ENCODE peak calls at places on chromosomes 5 and 9, in four cellular contexts. One of them, this sample, is unnamed.
A peak's percentile ranks its signal among the peaks of the same experiment; 100 is the strongest.

GRCh38 chr5:80206282-80206681 is 49.6 kb downstream of the SERINC5 start:
- DNase-seq in GM23338: no peak
- DNase-seq in kidney epithelial cell: no peak
- DNase-seq in brain microvascular endothelial cell: peak; percentile 81
- DNase-seq in this sample: peak; percentile 37

GRCh38 chr9:118336167-118336951 is 632.2 kb downstream of the TLR4 start:
- DNase-seq in GM23338: no peak
- DNase-seq in brain microvascular endothelial cell: no peak
- DNase-seq in kidney epithelial cell: no peak
- DNase-seq in this sample: no peak

GRCh38 chr9:114910541-114910940 is 19.9 kb downstream of the TNFSF8 start:
- DNase-seq in kidney epithelial cell: no peak
- DNase-seq in GM23338: no peak
- DNase-seq in brain microvascular endothelial cell: no peak
- DNase-seq in this sample: no peak

GRCh38 chr5:179699640-179700298 is 1.0 kb downstream of the CANX start:
- DNase-seq in kidney epithelial cell: no peak
- DNase-seq in GM23338: peak; percentile 17
- DNase-seq in brain microvascular endothelial cell: peak; percentile 28
- DNase-seq in this sample: no peak

GRCh38 chr9:135073081-135073740 is 14.3 kb upstream of the OLFM1 start:
- DNase-seq in brain microvascular endothelial cell: no peak
- DNase-seq in kidney epithelial cell: no peak
- DNase-seq in GM23338: no peak
- DNase-seq in this sample: no peak

GRCh38 chr9:85038824-85039540 is 369.5 kb downstream of the NTRK2 start:
- DNase-seq in kidney epithelial cell: no peak
- DNase-seq in brain microvascular endothelial cell: no peak
- DNase-seq in GM23338: no peak
- DNase-seq in this sample: no peak

GRCh38 chr9:115845648-115846312 is 307.8 kb upstream of the PAPPA start:
- DNase-seq in GM23338: no peak
- DNase-seq in kidney epithelial cell: peak; percentile 19
- DNase-seq in brain microvascular endothelial cell: peak; percentile 62
- DNase-seq in this sample: peak; percentile 18

GRCh38 chr5:6408627-6409446 is 30.5 kb upstream of the MED10 start:
- DNase-seq in brain microvascular endothelial cell: no peak
- DNase-seq in kidney epithelial cell: no peak
- DNase-seq in GM23338: no peak
- DNase-seq in this sample: no peak

GRCh38 chr5:106525438-106525837 is 1145.3 kb downstream of the EFNA5 start:
- DNase-seq in GM23338: no peak
- DNase-seq in brain microvascular endothelial cell: no peak
- DNase-seq in kidney epithelial cell: no peak
- DNase-seq in this sample: no peak

GRCh38 chr9:37840560-37841194 is 40.1 kb downstream of the DCAF10 start:
- DNase-seq in brain microvascular endothelial cell: peak; percentile 82
- DNase-seq in kidney epithelial cell: peak; percentile 53
- DNase-seq in GM23338: no peak
- DNase-seq in this sample: peak; percentile 30

GRCh38 chr9:89425921-89426388 is 72.0 kb downstream of the SEMA4D start:
- DNase-seq in brain microvascular endothelial cell: no peak
- DNase-seq in kidney epithelial cell: no peak
- DNase-seq in GM23338: no peak
- DNase-seq in this sample: no peak

GRCh38 chr9:137607141-137607857 is 1.8 kb downstream of the ARRDC1 start:
- DNase-seq in brain microvascular endothelial cell: no peak
- DNase-seq in GM23338: no peak
- DNase-seq in kidney epithelial cell: no peak
- DNase-seq in this sample: no peak

GRCh38 chr9:138115506-138115905 is 237.9 kb downstream of the CACNA1B start:
- DNase-seq in GM23338: no peak
- DNase-seq in kidney epithelial cell: no peak
- DNase-seq in brain microvascular endothelial cell: no peak
- DNase-seq in this sample: no peak

GRCh38 chr5:55160493-55161209 is 680 bp downstream of the GPX8 start:
- DNase-seq in kidney epithelial cell: peak; percentile 82
- DNase-seq in GM23338: peak; percentile 70
- DNase-seq in brain microvascular endothelial cell: peak; percentile 94
- DNase-seq in this sample: peak; percentile 83

GRCh38 chr9:128550770-128551651 is 1.4 kb upstream of the SPTAN1 start:
- DNase-seq in GM23338: peak; percentile 49
- DNase-seq in brain microvascular endothelial cell: no peak
- DNase-seq in kidney epithelial cell: no peak
- DNase-seq in this sample: no peak

GRCh38 chr5:64384761-64385160 is 121.1 kb upstream of the RGS7BP start:
- DNase-seq in GM23338: peak; percentile 50
- DNase-seq in brain microvascular endothelial cell: peak; percentile 60
- DNase-seq in kidney epithelial cell: peak; percentile 7
- DNase-seq in this sample: no peak

GRCh38 chr5:123367739-123368138 is 55.5 kb downstream of the CEP120 start:
- DNase-seq in brain microvascular endothelial cell: no peak
- DNase-seq in kidney epithelial cell: no peak
- DNase-seq in GM23338: peak; percentile 39
- DNase-seq in this sample: no peak

GRCh38 chr5:87243161-87243877 is 24.4 kb upstream of the RASA1 start:
- DNase-seq in kidney epithelial cell: peak; percentile 42
- DNase-seq in brain microvascular endothelial cell: peak; percentile 83
- DNase-seq in GM23338: no peak
- DNase-seq in this sample: peak; percentile 22

GRCh38 chr9:32968101-32969011 is 33.1 kb downstream of the APTX start:
- DNase-seq in kidney epithelial cell: no peak
- DNase-seq in GM23338: peak; percentile 75
- DNase-seq in brain microvascular endothelial cell: peak; percentile 58
- DNase-seq in this sample: no peak

GRCh38 chr9:87212563-87213154 is 265.4 kb upstream of the GAS1 start:
- DNase-seq in brain microvascular endothelial cell: no peak
- DNase-seq in kidney epithelial cell: peak; percentile 67
- DNase-seq in GM23338: peak; percentile 38
- DNase-seq in this sample: no peak

GRCh38 chr5:149954798-149955197 is 5.8 kb upstream of the SLC26A2 start:
- DNase-seq in kidney epithelial cell: no peak
- DNase-seq in brain microvascular endothelial cell: no peak
- DNase-seq in GM23338: no peak
- DNase-seq in this sample: no peak

GRCh38 chr5:32297181-32298055 is 15.3 kb downstream of the MTMR12 start:
- DNase-seq in kidney epithelial cell: no peak
- DNase-seq in GM23338: no peak
- DNase-seq in brain microvascular endothelial cell: no peak
- DNase-seq in this sample: no peak

GRCh38 chr9:112332674-112332976 is 794 bp downstream of the PTBP3 start:
- DNase-seq in kidney epithelial cell: no peak
- DNase-seq in GM23338: no peak
- DNase-seq in brain microvascular endothelial cell: peak; percentile 49
- DNase-seq in this sample: no peak

GRCh38 chr9:97596906-97597305 is 36.3 kb downstream of the TSTD2 start:
- DNase-seq in GM23338: no peak
- DNase-seq in brain microvascular endothelial cell: no peak
- DNase-seq in kidney epithelial cell: no peak
- DNase-seq in this sample: no peak

GRCh38 chr9:110767559-110768063 is 99.0 kb downstream of the MUSK start:
- DNase-seq in brain microvascular endothelial cell: peak; percentile 46
- DNase-seq in kidney epithelial cell: no peak
- DNase-seq in GM23338: no peak
- DNase-seq in this sample: no peak

GRCh38 chr9:92196909-92197308 is 81.7 kb upstream of the SPTLC1 start:
- DNase-seq in GM23338: no peak
- DNase-seq in kidney epithelial cell: peak; percentile 5
- DNase-seq in brain microvascular endothelial cell: peak; percentile 59
- DNase-seq in this sample: no peak

GRCh38 chr9:6816581-6816980 is 58.8 kb downstream of the KDM4C start:
- DNase-seq in brain microvascular endothelial cell: no peak
- DNase-seq in kidney epithelial cell: no peak
- DNase-seq in GM23338: no peak
- DNase-seq in this sample: no peak

GRCh38 chr5:173643964-173644363 is 27.5 kb upstream of the BOD1 start:
- DNase-seq in GM23338: peak; percentile 90
- DNase-seq in kidney epithelial cell: no peak
- DNase-seq in brain microvascular endothelial cell: no peak
- DNase-seq in this sample: no peak

GRCh38 chr9:86469476-86470087 is 115.4 kb upstream of the TUT7 start:
- DNase-seq in GM23338: no peak
- DNase-seq in kidney epithelial cell: no peak
- DNase-seq in brain microvascular endothelial cell: no peak
- DNase-seq in this sample: no peak

GRCh38 chr9:107624216-107624948 is 134.8 kb upstream of the KLF4 start:
- DNase-seq in kidney epithelial cell: no peak
- DNase-seq in GM23338: no peak
- DNase-seq in brain microvascular endothelial cell: no peak
- DNase-seq in this sample: no peak

DNA sequence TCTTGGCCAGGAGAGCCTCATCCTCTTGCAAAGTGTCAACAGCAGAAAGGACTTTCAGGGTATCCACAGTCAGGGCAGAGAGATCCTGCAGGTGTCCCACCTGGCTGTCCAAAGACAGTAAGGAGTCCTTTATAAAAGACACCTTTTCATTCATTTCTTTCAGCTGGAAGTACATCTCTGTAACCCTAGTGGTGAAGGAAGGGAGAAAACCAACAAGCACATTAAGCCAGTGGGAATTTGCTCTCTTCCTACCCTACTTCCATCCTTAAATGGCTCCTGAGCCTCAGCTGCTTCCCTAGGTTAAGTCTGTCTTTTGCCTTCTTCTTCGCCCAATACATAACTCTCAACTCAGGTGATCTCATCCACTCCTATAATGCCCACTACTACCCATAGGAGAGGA is 124.8 kb downstream of the TRPM6 start:
- DNase-seq in kidney epithelial cell: no peak
- DNase-seq in brain microvascular endothelial cell: no peak
- DNase-seq in GM23338: peak; percentile 41
- DNase-seq in this sample: no peak
- TF ChIP-seq CTCF in kidney epithelial cell: no peak
- TF ChIP-seq CTCF in brain microvascular endothelial cell: peak; percentile 25
- TF ChIP-seq CTCF in GM23338: peak; percentile 29
- TF ChIP-seq CTCF in this sample: no peak

GRCh38 chr9:95494416-95495371 is 22.1 kb downstream of the PTCH1 start:
- DNase-seq in brain microvascular endothelial cell: no peak
- DNase-seq in kidney epithelial cell: peak; percentile 73
- DNase-seq in GM23338: peak; percentile 70
- DNase-seq in this sample: no peak
- H3K4me3 ChIP-seq in brain microvascular endothelial cell: no peak overlapping the region
- H3K4me3 ChIP-seq in kidney epithelial cell: no peak overlapping the region
- H3K4me3 ChIP-seq in GM23338: no peak overlapping the region
- H3K4me3 ChIP-seq in this sample: no peak overlapping the region

DNA sequence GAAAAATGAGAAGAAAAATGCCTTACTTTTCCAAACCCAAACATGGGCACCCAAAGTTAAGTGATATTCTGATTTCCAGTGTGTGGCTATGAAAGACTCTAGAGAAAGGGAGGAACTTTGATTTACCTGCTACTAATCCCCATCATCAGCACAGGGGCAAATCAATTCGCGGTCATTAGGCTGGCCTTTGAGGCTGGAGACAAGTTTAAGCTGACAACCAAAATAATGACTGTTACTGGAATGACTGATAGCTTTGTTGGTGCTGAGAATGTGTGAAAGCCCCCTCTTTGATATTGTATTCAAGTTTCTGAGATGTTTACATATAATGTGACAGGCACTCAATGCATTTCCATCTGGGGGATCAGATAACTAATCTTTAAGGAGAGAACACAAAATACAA is 12.5 kb upstream of the INSYN2B start:
- DNase-seq in GM23338: no peak
- DNase-seq in kidney epithelial cell: no peak
- DNase-seq in brain microvascular endothelial cell: no peak
- DNase-seq in this sample: no peak
- H3K27me3 ChIP-seq in GM23338: no peaks in the 10 kb centered on the region
- H3K27me3 ChIP-seq in kidney epithelial cell: no peaks in the 10 kb centered on the region
- H3K27me3 ChIP-seq in brain microvascular endothelial cell: no peaks in the 10 kb centered on the region
- H3K27me3 ChIP-seq in this sample: no peaks in the 10 kb centered on the region

DNA sequence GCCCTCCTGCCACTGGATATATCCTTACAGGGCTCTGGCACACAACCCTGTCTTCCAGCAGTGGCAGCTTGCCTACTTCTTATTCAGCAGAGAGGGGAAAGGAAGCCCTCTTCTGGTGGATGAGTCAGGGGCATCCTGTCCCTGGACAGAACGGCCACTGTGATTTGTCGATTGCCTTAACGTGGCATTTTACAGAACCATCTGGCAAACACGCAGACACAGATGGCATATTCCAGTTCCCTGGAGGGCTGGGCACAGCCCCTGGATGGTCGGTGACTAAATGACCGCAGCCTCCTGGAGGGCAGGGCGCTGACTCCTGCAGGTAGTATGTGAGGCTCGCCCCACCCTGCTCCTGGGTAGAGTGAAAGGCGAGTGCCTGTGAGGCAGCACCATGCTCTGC is 62.1 kb downstream of the DCP2 start:
- DNase-seq in brain microvascular endothelial cell: no peak
- DNase-seq in GM23338: peak; percentile 24
- DNase-seq in kidney epithelial cell: no peak
- DNase-seq in this sample: no peak
- TF ChIP-seq CTCF in brain microvascular endothelial cell: peak; percentile 45
- TF ChIP-seq CTCF in GM23338: peak; percentile 12
- TF ChIP-seq CTCF in kidney epithelial cell: no peak
- TF ChIP-seq CTCF in this sample: no peak

GRCh38 chr5:71697967-71698366 is 21.1 kb upstream of the CARTPT start:
- DNase-seq in GM23338: peak; percentile 92
- DNase-seq in kidney epithelial cell: no peak
- DNase-seq in brain microvascular endothelial cell: no peak
- DNase-seq in this sample: no peak

GRCh38 chr5:71699233-71699632 is 19.8 kb upstream of the CARTPT start:
- DNase-seq in brain microvascular endothelial cell: no peak
- DNase-seq in kidney epithelial cell: no peak
- DNase-seq in GM23338: no peak
- DNase-seq in this sample: no peak

GRCh38 chr5:71695561-71695960 is 23.5 kb upstream of the CARTPT start:
- DNase-seq in kidney epithelial cell: no peak
- DNase-seq in brain microvascular endothelial cell: no peak
- DNase-seq in GM23338: no peak
- DNase-seq in this sample: no peak

GRCh38 chr5:71695069-71695468 is 24.0 kb upstream of the CARTPT start:
- DNase-seq in kidney epithelial cell: no peak
- DNase-seq in brain microvascular endothelial cell: no peak
- DNase-seq in GM23338: no peak
- DNase-seq in this sample: no peak

GRCh38 chr5:71693828-71694427 is 25.1 kb upstream of the CARTPT start:
- DNase-seq in brain microvascular endothelial cell: peak; percentile 17
- DNase-seq in GM23338: peak; percentile 59
- DNase-seq in kidney epithelial cell: no peak
- DNase-seq in this sample: no peak
- H3K4me3 ChIP-seq in brain microvascular endothelial cell: no peak overlapping the region
- H3K4me3 ChIP-seq in GM23338: no peak overlapping the region
- H3K4me3 ChIP-seq in kidney epithelial cell: no peak overlapping the region
- H3K4me3 ChIP-seq in this sample: no peak overlapping the region

DNA sequence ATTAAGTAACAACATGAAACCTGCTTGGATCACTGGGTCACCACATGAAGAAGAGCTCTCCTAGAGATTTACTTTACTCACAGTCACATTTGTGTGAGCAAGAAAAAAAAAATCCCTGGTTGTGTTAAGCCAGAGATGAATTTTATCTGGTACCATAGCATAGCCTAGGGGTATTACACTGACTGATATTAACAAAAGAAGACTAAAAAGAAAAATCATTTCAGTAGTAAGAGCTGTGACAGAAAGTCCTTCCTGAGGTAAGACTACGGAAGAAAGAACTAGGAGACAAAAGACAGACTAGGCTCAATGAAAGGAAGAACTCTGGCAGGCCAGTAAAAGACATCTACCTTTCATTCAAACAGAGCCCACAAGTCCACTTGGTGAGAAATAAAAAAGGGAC is 15.2 kb downstream of the OTP start:
- DNase-seq in kidney epithelial cell: no peak
- DNase-seq in brain microvascular endothelial cell: no peak
- DNase-seq in GM23338: no peak
- DNase-seq in this sample: no peak
- H3K27me3 ChIP-seq in kidney epithelial cell: peaks cover 26% of the 10 kb centered on the region
- H3K27me3 ChIP-seq in brain microvascular endothelial cell: peaks cover 60% of the 10 kb centered on the region
- H3K27me3 ChIP-seq in GM23338: peaks cover 69% of the 10 kb centered on the region
- H3K27me3 ChIP-seq in this sample: peaks cover 19% of the 10 kb centered on the region

GRCh38 chr5:100706796-100707195 is 171.6 kb downstream of the FAM174A start:
- DNase-seq in GM23338: peak; percentile 47
- DNase-seq in kidney epithelial cell: no peak
- DNase-seq in brain microvascular endothelial cell: no peak
- DNase-seq in this sample: no peak
- TF ChIP-seq CTCF in GM23338: peak; percentile 41
- TF ChIP-seq CTCF in kidney epithelial cell: peak; percentile 23
- TF ChIP-seq CTCF in brain microvascular endothelial cell: peak; percentile 33
- TF ChIP-seq CTCF in this sample: peak; percentile 18

This sample was measured in BJ.